ENCODE peak calls at places on chromosomes 12 and 14, in six cellular contexts. B is progenitor cell of endocrine pancreas; M is psoas muscle; K is aorta; R is activated effector memory CD4-positive, alpha-beta T cell treated with Interleukin-2 at 50 U/mL for 16 hours; N is activated T-cell treated with anti-CD3 and anti-CD28 coated beads, Interleukin-2, amount 50 U/mL, for 4 hours. I is an unnamed sample.

GRCh38 chr12:88409257-88409656 is 171.0 kb downstream of the KITLG start:
- DNase-seq in B (no peak), M (no peak), K (no peak), R (no peak), N (no peak), I (no peak)

GRCh38 chr14:68843471-68844209 is 50.8 kb upstream of the ZFP36L1 start:
- DNase-seq in B (peak), M (peak), K (peak), R (peak), N (peak), I (peak)

GRCh38 chr14:73771848-73772705 is 57.9 kb upstream of the PNMA1 start:
- DNase-seq in B (no peak), M (peak), K (peak), R (peak), N (peak), I (no peak)

GRCh38 chr12:712172-712863 is 40.1 kb upstream of the WNK1 start:
- DNase-seq in B (no peak), M (no peak), K (no peak), R (no peak), N (no peak), I (no peak)

GRCh38 chr12:32659908-32660440 is 19.1 kb upstream of the DNM1L start:
- DNase-seq in B (no peak), M (no peak), K (no peak), R (no peak), N (no peak), I (no peak)

GRCh38 chr14:83561261-83561660 is 1968.7 kb upstream of the FLRT2 start:
- DNase-seq in B (no peak), M (no peak), K (no peak), R (no peak), N (no peak), I (no peak)

GRCh38 chr14:99073401-99073800 is 198.6 kb downstream of the BCL11B start:
- DNase-seq in B (no peak), M (no peak), K (no peak), R (no peak), N (no peak), I (no peak)

GRCh38 chr12:70267550-70267949 is 24.3 kb downstream of the CNOT2 start:
- DNase-seq in B (no peak), M (no peak), K (no peak), R (no peak), N (no peak), I (no peak)

GRCh38 chr12:29709641-29710040 is 74.1 kb downstream of the TMTC1 start:
- DNase-seq in B (no peak), M (no peak), K (no peak), R (no peak), N (no peak), I (no peak)

GRCh38 chr14:100486025-100486828 is 101.0 kb downstream of the BEGAIN start:
- DNase-seq in B (peak), M (peak), K (peak), R (peak), N (peak), I (no peak)

GRCh38 chr12:7146228-7146627 is 16.1 kb downstream of the CLSTN3 start:
- DNase-seq in B (no peak), M (no peak), K (no peak), R (no peak), N (no peak), I (peak)

GRCh38 chr12:131832393-131833231 is 4.4 kb downstream of the MMP17 start:
- DNase-seq in B (no peak), M (peak), K (no peak), R (no peak), N (no peak), I (peak)

GRCh38 chr12:13945641-13946040 is 35.8 kb downstream of the GRIN2B start:
- DNase-seq in B (no peak), M (no peak), K (no peak), R (no peak), N (no peak), I (no peak)

GRCh38 chr12:118330421-118331018 is 42.2 kb downstream of the TAOK3 start:
- DNase-seq in B (no peak), M (no peak), K (no peak), R (no peak), N (no peak), I (no peak)

GRCh38 chr12:132302466-132303358 is 26.7 kb downstream of the GALNT9 start:
- DNase-seq in B (no peak), M (peak), K (peak), R (no peak), N (no peak), I (no peak)

GRCh38 chr12:107225626-107226025 is 132.3 kb upstream of the CRY1 start:
- DNase-seq in B (no peak), M (no peak), K (no peak), R (no peak), N (no peak), I (no peak)

GRCh38 chr12:70052931-70053497 is 190.2 kb upstream of the CNOT2 start:
- DNase-seq in B (no peak), M (no peak), K (no peak), R (no peak), N (no peak), I (peak)

GRCh38 chr12:132423251-132424117 is 66.5 kb upstream of the FBRSL1 start:
- DNase-seq in B (no peak), M (no peak), K (no peak), R (no peak), N (no peak), I (no peak)

GRCh38 chr14:92040431-92041040 is 677 bp upstream of the TRIP11 start:
- DNase-seq in B (no peak), M (no peak), K (no peak), R (no peak), N (no peak), I (no peak)

GRCh38 chr14:65906948-65907347 is 494.4 kb downstream of the FUT8 start:
- DNase-seq in B (no peak), M (no peak), K (no peak), R (no peak), N (no peak), I (no peak)

GRCh38 chr14:67077914-67078313 is 111.3 kb upstream of the GARIN2 start:
- DNase-seq in B (no peak), M (no peak), K (no peak), R (no peak), N (no peak), I (no peak)

GRCh38 chr14:85934886-85935254 is 404.9 kb downstream of the FLRT2 start:
- DNase-seq in B (no peak), M (no peak), K (no peak), R (no peak), N (no peak), I (no peak)

GRCh38 chr14:88468396-88468795 is 82.9 kb downstream of the SPATA7 start:
- DNase-seq in B (no peak), M (no peak), K (no peak), R (no peak), N (no peak), I (no peak)

GRCh38 chr12:132438139-132438700 is 51.7 kb upstream of the FBRSL1 start:
- DNase-seq in B (no peak), M (no peak), K (no peak), R (no peak), N (no peak), I (no peak)

GRCh38 chr14:69660344-69661193 is 49.2 kb downstream of the SUSD6 start:
- DNase-seq in B (no peak), M (no peak), K (no peak), R (no peak), N (no peak), I (no peak)

GRCh38 chr12:124750787-124751471 is 112.7 kb downstream of the SCARB1 start:
- DNase-seq in B (no peak), M (no peak), K (no peak), R (no peak), N (no peak), I (no peak)

GRCh38 chr14:80211143-80212024 is at the start of gene DIO2:
- DNase-seq in B (no peak), M (peak), K (peak), R (no peak), N (no peak), I (peak)

GRCh38 chr12:19869413-19869812 is 430.1 kb downstream of the AEBP2 start:
- DNase-seq in B (no peak), M (no peak), K (peak), R (no peak), N (no peak), I (no peak)

GRCh38 chr12:41205070-41205715 is 17.1 kb downstream of the PDZRN4 start:
- DNase-seq in B (no peak), M (no peak), K (no peak), R (no peak), N (no peak), I (no peak)

GRCh38 chr12:124898200-124898950 is 16.1 kb downstream of the UBC start:
- DNase-seq in B (no peak), M (no peak), K (peak), R (peak), N (peak), I (no peak)